ENCODE peak calls at places on chromosomes 11 and 22, in five cellular contexts. W is stromal cell of bone marrow, C is HEK293T, K is LoVo, G is spleen. Z is an unnamed sample.

GRCh38 chr11:77879218-77879617 is 58.3 kb downstream of the AAMDC start:
- DNase-seq in K (no peak), G (no peak), W (no peak), C (no peak), Z (no peak)

GRCh38 chr11:11574373-11574772 is 47.4 kb downstream of the GALNT18 start:
- DNase-seq in G (no peak), W (no peak), C (no peak), K (no peak), Z (no peak)

GRCh38 chr22:50684986-50685385 is 12.4 kb downstream of the SHANK3 start:
- DNase-seq in K (no peak), G (no peak), W (no peak), C (no peak), Z (peak)

GRCh38 chr11:66743271-66743968 is 14.4 kb upstream of the SPTBN2 start:
- DNase-seq in K (peak), G (no peak), W (no peak), C (no peak), Z (no peak)

GRCh38 chr22:37248251-37248650 is 4.2 kb upstream of the RAC2 start:
- DNase-seq in G (peak), K (no peak), W (no peak), C (no peak), Z (no peak)

GRCh38 chr11:122758974-122759373 is 79.3 kb upstream of the CRTAM start:
- DNase-seq in C (no peak), G (no peak), K (no peak), W (peak), Z (no peak)

GRCh38 chr11:14974723-14975587 is 2.8 kb upstream of the CALCA start:
- DNase-seq in K (peak), G (peak), C (peak), W (no peak), Z (peak)

GRCh38 chr11:71086687-71087258 is 165.6 kb downstream of the SHANK2 start:
- DNase-seq in K (peak), G (no peak), C (peak), W (no peak), Z (peak)

GRCh38 chr22:20652130-20652529 is 121.8 kb upstream of the SERPIND1 start:
- DNase-seq in C (no peak), G (no peak), W (no peak), K (no peak), Z (no peak)

GRCh38 chr11:72848846-72849466 is 34.7 kb downstream of the ATG16L2 start:
- DNase-seq in W (no peak), K (no peak), C (peak), G (no peak), Z (peak)

GRCh38 chr11:60170566-60170965 is 12.3 kb downstream of the MS4A6A start:
- DNase-seq in C (no peak), K (no peak), W (no peak), G (no peak), Z (no peak)